ENCODE peak calls at places on chromosomes 4 and X, in eight cellular contexts. Z is H9, G is brain microvascular endothelial cell, H is right atrium auricular region, C is SJSA1, M is WERI-Rb-1, V is fibroblast of lung, B is cardiac muscle cell. I is an unnamed sample.

GRCh38 chr4:12679217-12679616 is 804.9 kb downstream of the RAB28 start:
- DNase-seq in H (no peak), Z (no peak), G (no peak), M (no peak), V (no peak), B (peak), C (no peak), I (no peak)

GRCh38 chrX:69808375-69808774 is 192.5 kb downstream of the EDA start:
- DNase-seq in B (no peak), V (no peak), C (no peak), Z (no peak), G (no peak), H (no peak), M (no peak), I (no peak)

GRCh38 chrX:72094894-72095293 is 36.8 kb downstream of the RTL5 start:
- DNase-seq in V (peak), C (no peak), Z (no peak), M (no peak), H (no peak), B (peak), G (peak), I (no peak)

GRCh38 chr4:42641155-42641554 is 15.8 kb downstream of the ATP8A1 start:
- DNase-seq in G (no peak), Z (no peak), C (no peak), B (no peak), H (no peak), V (no peak), M (no peak), I (no peak)

GRCh38 chr4:76271248-76271647 is 19.7 kb downstream of the FAM47E start:
- DNase-seq in H (no peak), B (no peak), G (no peak), V (no peak), C (no peak), Z (no peak), M (no peak), I (no peak)

GRCh38 chr4:136400829-136401228 is 1131.5 kb downstream of the PCDH18 start:
- DNase-seq in B (no peak), G (no peak), V (peak), Z (no peak), H (no peak), M (no peak), C (no peak), I (peak)

GRCh38 chr4:140603286-140603685 is 34.5 kb upstream of the UCP1 start:
- DNase-seq in V (no peak), G (no peak), B (no peak), M (no peak), Z (no peak), C (no peak), H (no peak), I (no peak)

GRCh38 chrX:139204903-139205667 is 325.5 kb upstream of the F9 start:
- DNase-seq in B (peak), C (peak), G (no peak), V (no peak), M (no peak), H (no peak), Z (peak), I (no peak)

GRCh38 chr4:168634276-168634802 is 137.5 kb downstream of the PALLD start:
- DNase-seq in Z (no peak), H (no peak), M (no peak), B (no peak), V (peak), C (peak), G (peak), I (peak)

GRCh38 chr4:34932591-34932990 is 1311.7 kb downstream of the ARAP2 start:
- DNase-seq in V (no peak), C (no peak), B (no peak), M (no peak), G (no peak), Z (no peak), H (no peak), I (no peak)

GRCh38 chr4:164383187-164384181 is 370.4 kb upstream of the SMIM31 start:
- DNase-seq in H (no peak), M (peak), G (peak), C (no peak), B (peak), Z (peak), V (peak), I (peak)

GRCh38 chrX:39559229-39559628 is 538.5 kb downstream of the BCOR start:
- DNase-seq in Z (no peak), C (no peak), B (no peak), M (no peak), H (no peak), G (no peak), V (no peak), I (no peak)

GRCh38 chrX:10173331-10173900 is 16.6 kb downstream of the CLCN4 start:
- DNase-seq in C (peak), H (peak), M (no peak), V (peak), Z (peak), B (peak), G (peak), I (peak)

GRCh38 chrX:115988825-115989224 is 181.7 kb upstream of the AGTR2 start:
- DNase-seq in C (no peak), B (no peak), M (no peak), Z (no peak), G (no peak), V (peak), H (no peak), I (no peak)

GRCh38 chr4:54539500-54540029 is 118.2 kb upstream of the KIT start:
- DNase-seq in M (peak), B (peak), Z (peak), H (peak), C (no peak), G (peak), V (peak), I (peak)

GRCh38 chr4:104490096-104490769 is 4.5 kb downstream of the CXXC4 start:
- DNase-seq in B (peak), M (peak), H (no peak), Z (peak), V (peak), G (no peak), C (no peak), I (peak)

GRCh38 chr4:101158136-101158485 is 189.2 kb downstream of the PPP3CA start:
- DNase-seq in G (no peak), C (peak), H (no peak), B (no peak), Z (no peak), M (no peak), V (no peak), I (no peak)

GRCh38 chr4:179145746-179146530 is 1703.7 kb upstream of the AGA start:
- DNase-seq in Z (no peak), B (no peak), V (peak), C (no peak), H (no peak), M (no peak), G (peak), I (no peak)

GRCh38 chrX:53223955-53224859 is 800 bp downstream of the KDM5C start:
- DNase-seq in G (peak), B (peak), H (no peak), V (peak), Z (no peak), M (no peak), C (no peak), I (peak)

GRCh38 chr4:34250562-34250961 is 1993.8 kb downstream of the ARAP2 start:
- DNase-seq in M (no peak), G (no peak), C (no peak), V (peak), H (no peak), B (no peak), Z (no peak), I (no peak)

GRCh38 chr4:32700838-32701237 is 1980.7 kb downstream of the PCDH7 start:
- DNase-seq in M (no peak), Z (no peak), H (no peak), G (no peak), C (no peak), V (no peak), B (no peak), I (no peak)

GRCh38 chr4:19698961-19699360 is 552.7 kb upstream of the SLIT2 start:
- DNase-seq in C (no peak), V (no peak), G (no peak), M (no peak), Z (no peak), H (no peak), B (no peak), I (no peak)

GRCh38 chr4:54225671-54226398 is 3.3 kb upstream of the PDGFRA start:
- DNase-seq in M (no peak), B (peak), Z (peak), G (no peak), V (peak), C (no peak), H (no peak), I (peak)

GRCh38 chr4:165788686-165789463 is 84.2 kb upstream of the TLL1 start:
- DNase-seq in V (no peak), C (no peak), Z (no peak), H (no peak), M (no peak), G (no peak), B (no peak), I (no peak)

GRCh38 chr4:15982833-15983528 is 20.0 kb upstream of the FGFBP2 start:
- DNase-seq in B (no peak), M (no peak), V (no peak), Z (no peak), H (no peak), G (peak), C (no peak), I (no peak)

GRCh38 chr4:7324651-7325121 is 110.0 kb downstream of the PSAPL1 start:
- DNase-seq in M (peak), B (no peak), C (no peak), H (no peak), G (no peak), V (no peak), Z (no peak), I (peak)

GRCh38 chr4:183333202-183333601 is 11.0 kb upstream of the CLDN24 start:
- DNase-seq in G (no peak), B (no peak), Z (no peak), V (no peak), H (no peak), C (no peak), M (no peak), I (no peak)

GRCh38 chrX:11480626-11481025 is 185.1 kb downstream of the ARHGAP6 start:
- DNase-seq in V (no peak), C (no peak), G (peak), B (no peak), Z (no peak), M (no peak), H (no peak), I (no peak)

GRCh38 chr4:137674066-137674465 is 141.8 kb upstream of the PCDH18 start:
- DNase-seq in C (no peak), H (no peak), V (no peak), B (no peak), M (no peak), Z (no peak), G (no peak), I (no peak)

GRCh38 chr4:86940176-86940575 is 5.4 kb downstream of the AFF1 start:
- DNase-seq in V (no peak), C (no peak), H (no peak), B (no peak), M (no peak), Z (no peak), G (no peak), I (peak)

GRCh38 chrX:10011261-10011931 is 44.2 kb downstream of the CLDN34 start:
- DNase-seq in G (peak), C (peak), V (no peak), Z (no peak), H (no peak), M (no peak), B (no peak), I (no peak)

GRCh38 chr4:81648576-81649272 is 177.0 kb upstream of the RASGEF1B start:
- DNase-seq in M (no peak), Z (no peak), G (no peak), B (no peak), H (no peak), V (no peak), C (no peak), I (no peak)

GRCh38 chr4:10160280-10160856 is 43.8 kb upstream of the WDR1 start:
- DNase-seq in B (peak), H (no peak), V (peak), G (peak), C (no peak), Z (peak), M (peak), I (no peak)

GRCh38 chrX:614136-614535 is 16.5 kb upstream of the SHOX start:
- DNase-seq in G (no peak), C (peak), H (no peak), B (no peak), Z (no peak), M (no peak), V (no peak), I (no peak)

DNA sequence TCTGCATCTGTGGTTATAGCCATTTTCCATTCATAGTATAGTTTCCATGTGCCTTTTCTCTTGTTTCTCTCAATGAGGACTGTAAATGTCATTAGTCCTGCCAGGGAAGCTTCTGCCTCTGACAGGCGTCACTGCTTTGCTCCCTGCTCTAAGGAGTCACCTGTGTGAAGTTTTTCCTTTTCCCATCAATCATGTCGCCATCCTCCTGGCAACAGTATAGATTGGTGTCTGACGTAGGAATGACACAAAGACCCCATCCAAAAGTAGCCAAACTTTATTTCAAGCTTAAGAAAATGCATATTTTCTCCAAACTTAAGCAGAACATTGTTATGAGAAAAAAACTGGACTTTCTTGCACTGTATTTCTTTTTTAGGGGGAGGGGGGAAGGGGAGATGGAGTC is 23.1 kb upstream of the MECP2 start:
- DNase-seq in B (no peak), M (no peak), G (no peak), C (no peak), Z (no peak), H (no peak), V (no peak), I (no peak)
- H3K27ac ChIP-seq in B (no peak), M (no peak), G (no peak), C (no peak), Z (no peak), H (no peak), V (no peak), I (no peak)

GRCh38 chr4:126530996-126531585 is 1101.7 kb upstream of the INTU start:
- DNase-seq in C (no peak), G (no peak), V (peak), B (no peak), Z (no peak), M (no peak), H (no peak), I (no peak)
- H3K27ac ChIP-seq in C (no peak), G (no peak), V (no peak), B (no peak), Z (no peak), M (no peak), H (no peak), I (no peak)

GRCh38 chr4:89036535-89036934 is 20.4 kb downstream of the FAM13A start:
- DNase-seq in M (no peak), G (no peak), B (no peak), H (no peak), Z (no peak), C (no peak), V (no peak), I (no peak)
- H3K27ac ChIP-seq in M (no peak), G (no peak), B (no peak), H (no peak), Z (no peak), C (no peak), V (no peak), I (no peak)

GRCh38 chr4:175776217-175776616 is 35.8 kb downstream of the GPM6A start:
- DNase-seq in G (no peak), Z (peak), B (no peak), V (no peak), C (no peak), M (no peak), H (no peak), I (no peak)
- H3K27ac ChIP-seq in G (no peak), Z (peak), B (no peak), V (no peak), C (no peak), M (no peak), H (no peak), I (no peak)

DNA sequence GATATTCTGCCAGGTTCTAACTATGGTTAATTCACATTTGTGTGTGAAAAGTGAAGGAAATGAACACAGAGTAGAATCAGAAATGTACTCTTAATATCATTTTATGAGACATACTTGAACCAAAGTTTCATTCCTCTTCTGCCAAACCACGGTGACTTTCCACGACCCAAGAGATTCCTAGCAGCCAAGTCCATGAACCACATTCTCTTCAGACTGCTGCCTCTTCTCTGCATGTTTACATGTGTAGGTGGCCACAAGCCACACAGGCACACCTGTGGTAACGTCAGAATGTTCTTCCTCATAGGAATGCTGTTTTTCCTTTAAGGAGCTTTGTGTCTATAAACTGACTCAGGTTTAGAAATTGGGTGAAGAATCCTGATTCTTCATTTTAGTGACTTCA is 1411.2 kb downstream of the RAPGEF2 start:
- DNase-seq in Z (no peak), V (no peak), C (no peak), B (no peak), H (no peak), G (peak), M (no peak), I (no peak)
- H3K27ac ChIP-seq in Z (no peak), V (no peak), C (no peak), B (no peak), H (no peak), G (no peak), M (no peak), I (no peak)

DNA sequence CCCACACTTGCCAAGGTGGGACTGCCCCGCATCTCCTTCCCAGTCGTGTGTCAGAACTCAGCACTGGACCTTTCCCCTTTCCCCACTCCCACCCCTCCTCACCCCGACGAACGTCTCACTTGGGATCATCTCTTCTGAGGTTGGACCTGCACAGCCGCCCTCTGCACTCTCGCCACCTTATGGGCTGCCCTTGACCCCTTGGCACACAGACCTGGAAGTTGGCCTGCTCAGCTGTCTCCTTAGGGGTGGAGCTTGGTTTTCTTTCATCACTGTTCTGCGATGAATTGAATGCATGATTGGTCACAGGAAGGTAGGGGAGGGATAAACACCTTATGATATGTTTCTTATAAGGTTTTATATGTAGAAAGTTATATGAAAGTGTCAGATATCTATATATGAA is 120.4 kb downstream of the PTTG2 start:
- DNase-seq in C (no peak), H (no peak), G (no peak), M (no peak), B (no peak), Z (no peak), V (no peak), I (no peak)
- H3K27ac ChIP-seq in C (no peak), H (no peak), G (no peak), M (no peak), B (no peak), Z (no peak), V (no peak), I (no peak)

GRCh38 chr4:41200486-41201017 is 13.8 kb downstream of the APBB2 start:
- DNase-seq in M (no peak), H (no peak), C (no peak), V (no peak), G (no peak), Z (no peak), B (no peak), I (no peak)
- H3K27ac ChIP-seq in M (no peak), H (no peak), C (no peak), V (no peak), G (peak), Z (no peak), B (no peak), I (no peak)

GRCh38 chr4:73836373-73837269 is at the start of gene CXCL6:
- DNase-seq in Z (peak), V (no peak), B (peak), C (no peak), M (peak), G (no peak), H (no peak), I (peak)

GRCh38 chr4:73832651-73833237 is 3.7 kb upstream of the CXCL6 start:
- DNase-seq in Z (no peak), V (peak), C (no peak), G (no peak), H (no peak), M (no peak), B (no peak), I (no peak)

GRCh38 chr4:73828945-73829344 is 7.5 kb upstream of the CXCL6 start:
- DNase-seq in B (no peak), H (no peak), V (peak), G (peak), C (no peak), Z (no peak), M (no peak), I (no peak)

GRCh38 chr4:73831569-73831968 is 4.9 kb upstream of the CXCL6 start:
- DNase-seq in G (no peak), C (no peak), H (no peak), V (no peak), M (no peak), B (no peak), Z (no peak), I (peak)
- H3K27ac ChIP-seq in G (no peak), C (no peak), H (no peak), V (no peak), M (no peak), B (no peak), Z (no peak), I (no peak)

GRCh38 chr4:37991623-37992410 is 31.6 kb downstream of the PTTG2 start:
- DNase-seq in B (no peak), H (no peak), G (no peak), M (no peak), Z (no peak), C (no peak), V (no peak), I (no peak)
- H3K27ac ChIP-seq in B (peak), H (peak), G (no peak), M (no peak), Z (no peak), C (no peak), V (no peak), I (no peak)

DNA sequence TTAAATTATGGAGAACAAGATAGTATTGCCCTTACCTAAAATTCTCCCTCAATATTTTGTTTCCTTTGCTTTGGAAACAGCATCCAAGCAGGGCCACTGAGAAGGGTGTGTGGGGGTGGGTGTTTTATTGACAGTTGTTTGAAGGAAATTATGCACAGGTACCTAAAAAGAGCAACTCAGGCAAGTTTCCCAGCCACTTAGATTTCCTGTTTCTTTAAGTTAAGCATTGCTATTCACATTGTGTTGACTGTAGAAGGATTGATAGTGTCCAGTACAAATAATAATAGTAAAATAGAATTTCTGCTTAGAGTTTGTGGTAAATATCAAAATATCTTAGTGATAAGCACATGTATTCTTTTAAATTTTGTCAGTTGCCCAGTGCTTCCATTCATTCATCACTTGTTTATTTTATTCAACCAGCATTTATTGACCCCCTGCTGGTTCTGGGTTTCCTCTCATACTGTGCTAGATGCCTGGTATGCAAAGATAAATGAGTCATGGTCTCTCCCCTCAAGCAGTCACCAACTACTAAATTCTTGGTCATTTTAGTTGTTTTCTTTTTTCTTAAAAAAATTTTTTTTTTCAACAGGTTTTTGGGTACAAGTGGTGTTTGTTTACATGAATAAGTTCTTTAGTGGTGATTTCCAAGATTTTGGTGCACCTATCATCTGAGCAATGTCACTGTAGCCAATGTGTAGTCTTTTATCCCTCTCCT is 50.0 kb downstream of the GALNT7 start:
- DNase-seq in Z (no peak), M (no peak), C (peak), G (peak), V (peak), B (no peak), H (no peak), I (no peak)
- H3K27ac ChIP-seq in Z (peak), M (no peak), C (peak), G (peak), V (no peak), B (no peak), H (no peak), I (peak)

I was measured in osteoblast.